ENCODE peak calls at places on chromosomes 7 and 10, in ten cellular contexts. I, B, Q, E, J, V, H, S, X and A are unnamed samples. For H3K27me3, the result is how much of the 10 kb centered on the place peaks cover.

GRCh38 chr7:95485749-95486148 is at the start of gene ASB4:
- DNase-seq in I (no peak), B (no peak), Q (no peak), E (no peak), J (no peak), V (no peak), H (no peak), S (no peak), X (no peak), A (no peak)

GRCh38 chr7:25031432-25031831 is 51.5 kb upstream of the OSBPL3 start:
- DNase-seq in I (no peak), B (peak), Q (no peak), E (no peak), J (no peak), V (no peak), H (no peak), S (no peak), X (no peak), A (no peak)

GRCh38 chr10:106942035-106942662 is 222.4 kb downstream of the SORCS1 start:
- DNase-seq in I (no peak), B (no peak), Q (no peak), E (no peak), J (no peak), V (no peak), H (no peak), S (no peak), X (no peak), A (no peak)

GRCh38 chr7:134865001-134865845 is 85.8 kb downstream of the CALD1 start:
- DNase-seq in I (no peak), B (peak), Q (peak), E (no peak), J (no peak), V (no peak), H (no peak), S (peak), X (no peak), A (no peak)

GRCh38 chr7:155865830-155866545 is 53.7 kb upstream of the SHH start:
- DNase-seq in I (peak), B (no peak), Q (no peak), E (peak), J (no peak), V (no peak), H (no peak), S (no peak), X (no peak), A (no peak)

GRCh38 chr7:98248156-98248555 is 3.9 kb downstream of the TECPR1 start:
- DNase-seq in I (peak), B (no peak), Q (no peak), E (no peak), J (no peak), V (no peak), H (no peak), S (no peak), X (no peak), A (no peak)

GRCh38 chr7:121544726-121545125 is 148.6 kb upstream of the FAM3C start:
- DNase-seq in I (no peak), B (peak), Q (peak), E (no peak), J (peak), V (no peak), H (no peak), S (no peak), X (peak), A (no peak)

GRCh38 chr7:51929818-51930217 is 613.2 kb upstream of the COBL start:
- DNase-seq in I (no peak), B (no peak), Q (no peak), E (no peak), J (no peak), V (no peak), H (no peak), S (no peak), X (no peak), A (no peak)

GRCh38 chr7:128874140-128875031 is 11.7 kb downstream of the ATP6V1F start:
- DNase-seq in I (peak), B (no peak), Q (no peak), E (peak), J (no peak), V (no peak), H (no peak), S (no peak), X (no peak), A (peak)

GRCh38 chr10:4984971-4985594 is 18.6 kb downstream of the AKR1C2 start:
- DNase-seq in I (no peak), B (peak), Q (peak), E (no peak), J (no peak), V (no peak), H (no peak), S (peak), X (no peak), A (no peak)

GRCh38 chr10:101780818-101781654 is 2.2 kb downstream of the NPM3 start:
- DNase-seq in I (peak), B (peak), Q (peak), E (peak), J (no peak), V (peak), H (no peak), S (peak), X (peak), A (peak)

GRCh38 chr10:3935933-3936359 is 150.9 kb upstream of the KLF6 start:
- DNase-seq in I (no peak), B (no peak), Q (peak), E (no peak), J (no peak), V (no peak), H (no peak), S (no peak), X (peak), A (no peak)

GRCh38 chr7:17984288-17984687 is 43.4 kb downstream of the PRPS1L1 start:
- DNase-seq in I (no peak), B (no peak), Q (no peak), E (no peak), J (no peak), V (no peak), H (no peak), S (no peak), X (no peak), A (no peak)

GRCh38 chr7:112770051-112770450 is 20.1 kb downstream of the TMEM168 start:
- DNase-seq in I (no peak), B (no peak), Q (no peak), E (no peak), J (no peak), V (no peak), H (no peak), S (peak), X (no peak), A (no peak)

GRCh38 chr7:105205592-105206211 is 183.0 kb downstream of the SRPK2 start:
- DNase-seq in I (no peak), B (no peak), Q (no peak), E (no peak), J (no peak), V (no peak), H (no peak), S (no peak), X (peak), A (no peak)

GRCh38 chr10:101725296-101725695 is 30.3 kb upstream of the FBXW4 start:
- DNase-seq in I (no peak), B (no peak), Q (no peak), E (no peak), J (no peak), V (no peak), H (no peak), S (no peak), X (no peak), A (no peak)

GRCh38 chr10:13913890-13914289 is 327.1 kb downstream of the PRPF18 start:
- DNase-seq in I (no peak), B (no peak), Q (no peak), E (no peak), J (no peak), V (no peak), H (no peak), S (no peak), X (no peak), A (no peak)

GRCh38 chr10:529831-530230 is 159.6 kb downstream of the DIP2C start:
- DNase-seq in I (no peak), B (no peak), Q (no peak), E (peak), J (no peak), V (no peak), H (no peak), S (no peak), X (no peak), A (no peak)

GRCh38 chr7:67854236-67854635 is 857.6 kb downstream of the TYW1 start:
- DNase-seq in I (no peak), B (no peak), Q (peak), E (no peak), J (no peak), V (peak), H (no peak), S (no peak), X (no peak), A (no peak)

GRCh38 chr10:133027480-133027879 is 60.2 kb upstream of the ADGRA1 start:
- DNase-seq in I (no peak), B (no peak), Q (no peak), E (no peak), J (no peak), V (no peak), H (no peak), S (no peak), X (no peak), A (no peak)
- H3K27me3 ChIP-seq in I (under half), B (under half), Q (under half), E (under half), J (under half), V (under half), H (under half), S (under half), X (under half), A (half or more)

GRCh38 chr7:517848-518629 is 1.6 kb downstream of the PDGFA start:
- DNase-seq in I (peak), B (peak), Q (peak), E (no peak), J (no peak), V (peak), H (no peak), S (peak), X (peak), A (peak)
- H3K27me3 ChIP-seq in I (under half), B (under half), Q (under half), E (under half), J (under half), V (under half), H (under half), S (under half), X (under half), A (half or more)

GRCh38 chr10:71494470-71494869 is 97.8 kb downstream of the CDH23 start:
- DNase-seq in I (no peak), B (no peak), Q (no peak), E (no peak), J (no peak), V (no peak), H (no peak), S (no peak), X (no peak), A (no peak)
- H3K27me3 ChIP-seq in I (under half), B (under half), Q (under half), E (under half), J (under half), V (under half), H (under half), S (under half), X (under half), A (under half)

DNA sequence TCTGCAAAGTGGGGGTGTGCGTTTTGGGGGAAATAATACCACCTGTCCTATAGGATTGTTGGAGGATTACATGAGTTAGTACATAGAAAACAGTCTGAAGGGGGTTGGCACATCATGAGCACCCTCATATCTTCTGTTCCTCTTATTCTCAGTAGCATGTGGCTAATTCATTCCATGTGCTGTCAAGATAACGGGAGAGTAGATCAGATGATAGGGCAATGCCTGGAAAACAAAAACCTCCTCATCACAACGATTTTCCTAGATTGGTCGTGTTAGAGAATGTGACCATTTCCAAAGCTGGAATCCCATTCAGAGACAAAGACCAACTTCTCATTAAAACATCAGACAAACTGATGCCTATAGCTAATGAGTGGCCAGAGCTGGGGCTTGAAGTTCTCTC is 50.6 kb downstream of the FAM241B start:
- DNase-seq in I (no peak), B (no peak), Q (no peak), E (no peak), J (no peak), V (no peak), H (no peak), S (no peak), X (no peak), A (no peak)
- H3K27me3 ChIP-seq in I (under half), B (half or more), Q (half or more), E (under half), J (under half), V (under half), H (under half), S (under half), X (under half), A (under half)

DNA sequence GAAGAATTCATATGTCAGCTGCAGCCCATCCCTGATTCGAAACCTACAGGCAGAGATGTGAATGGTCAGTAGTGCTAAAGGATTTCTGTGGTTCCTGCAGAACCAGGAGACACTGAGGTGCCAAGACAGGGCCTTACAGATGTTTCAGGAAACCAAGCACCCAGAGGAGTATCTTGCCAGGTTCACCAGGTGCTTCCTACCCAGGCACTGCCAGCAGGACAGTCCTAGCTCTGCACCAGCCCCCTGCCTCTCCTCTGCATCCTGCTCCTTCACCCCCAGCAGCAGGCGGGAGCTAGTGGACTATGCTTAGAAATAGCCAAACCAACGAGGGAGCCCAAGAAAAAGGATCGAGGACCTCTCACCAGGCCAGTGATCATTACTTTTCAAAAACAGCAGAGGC is 4.2 kb upstream of the IKZF1 start:
- DNase-seq in I (no peak), B (no peak), Q (no peak), E (no peak), J (no peak), V (no peak), H (no peak), S (no peak), X (no peak), A (no peak)
- H3K27me3 ChIP-seq in I (under half), B (under half), Q (under half), E (under half), J (under half), V (under half), H (under half), S (under half), X (under half), A (half or more)

GRCh38 chr7:99974681-99975080 is 1.1 kb downstream of the AZGP1 start:
- DNase-seq in I (no peak), B (no peak), Q (no peak), E (no peak), J (no peak), V (no peak), H (no peak), S (no peak), X (no peak), A (no peak)

GRCh38 chr7:99971242-99971641 is 4.6 kb downstream of the AZGP1 start:
- DNase-seq in I (no peak), B (no peak), Q (no peak), E (no peak), J (no peak), V (no peak), H (no peak), S (no peak), X (no peak), A (no peak)

DNA sequence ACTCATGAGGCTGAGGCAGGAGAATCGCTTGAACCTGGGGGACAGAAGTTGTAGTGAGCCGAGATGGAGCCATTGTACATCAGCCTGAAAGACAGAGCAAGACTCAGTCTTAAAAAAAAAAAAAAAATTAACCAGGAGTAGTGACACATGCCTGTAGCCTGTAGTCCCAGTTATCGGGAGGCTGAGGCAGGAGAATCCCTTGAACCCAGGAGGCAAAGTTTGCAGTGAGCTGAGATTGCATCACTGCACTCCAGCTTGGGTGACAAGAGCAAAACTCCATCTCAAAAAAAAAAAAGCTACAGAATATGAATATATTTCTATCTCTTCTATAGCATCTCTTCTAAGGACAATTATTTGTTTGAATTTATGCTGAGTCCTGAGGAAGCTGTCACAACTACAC is 6.5 kb downstream of the AZGP1 start:
- DNase-seq in I (no peak), B (no peak), Q (no peak), E (no peak), J (no peak), V (no peak), H (no peak), S (no peak), X (no peak), A (no peak)
- H3K27me3 ChIP-seq in I (under half), B (under half), Q (under half), E (under half), J (under half), V (under half), H (under half), S (under half), X (under half), A (under half)

GRCh38 chr10:95296764-95297163 is 6.0 kb upstream of the PDLIM1 start:
- DNase-seq in I (no peak), B (no peak), Q (no peak), E (no peak), J (no peak), V (no peak), H (no peak), S (no peak), X (no peak), A (no peak)
- H3K27me3 ChIP-seq in I (under half), B (under half), Q (under half), E (under half), J (under half), V (under half), H (under half), S (under half), X (under half), A (under half)